ENCODE peak calls at places on chromosomes 12 and 14, in six cellular contexts. E is T-helper 2 cell; G is AG08396; I is stimulated activated CD4-positive, alpha-beta T cell treated with anti-CD3 and anti-CD28 coated beads, TNF-alpha, amount 100 ng/mL, for 1 hour; T is sciatic nerve; U is CD4-positive, alpha-beta T cell. V is an unnamed sample.

GRCh38 chr14:89265229-89265628 is 151.8 kb downstream of the FOXN3 start:
- DNase-seq in E (no peak), G (no peak), I (no peak), T (no peak), U (no peak), V (no peak)

GRCh38 chr12:11171145-11171952 is at the start of gene SMIM10L1:
- DNase-seq in E (peak), G (peak), I (peak), T (peak), U (peak), V (peak)

GRCh38 chr12:109765493-109765810 is 51.8 kb downstream of the FAM222A start:
- DNase-seq in E (no peak), G (no peak), I (no peak), T (peak), U (no peak), V (no peak)

GRCh38 chr12:107513184-107513583 is 172.4 kb upstream of the PWP1 start:
- DNase-seq in E (no peak), G (no peak), I (no peak), T (no peak), U (no peak), V (no peak)

GRCh38 chr12:2523881-2524561 is 270.7 kb upstream of the FKBP4 start:
- DNase-seq in E (no peak), G (no peak), I (no peak), T (no peak), U (no peak), V (no peak)

GRCh38 chr14:59511916-59512530 is 27.7 kb downstream of the JKAMP start:
- DNase-seq in E (no peak), G (no peak), I (no peak), T (no peak), U (no peak), V (no peak)

GRCh38 chr14:51850651-51851050 is 9.8 kb upstream of the GNG2 start:
- DNase-seq in E (no peak), G (no peak), I (no peak), T (no peak), U (no peak), V (no peak)

GRCh38 chr14:90114554-90114953 is 52.8 kb downstream of the KCNK13 start:
- DNase-seq in E (no peak), G (no peak), I (no peak), T (no peak), U (no peak), V (no peak)

GRCh38 chr12:125794401-125794800 is 729.2 kb downstream of the AACS start:
- DNase-seq in E (no peak), G (no peak), I (no peak), T (no peak), U (no peak), V (no peak)

GRCh38 chr12:71504471-71504852 is 64.9 kb downstream of the LGR5 start:
- DNase-seq in E (no peak), G (no peak), I (no peak), T (no peak), U (no peak), V (no peak)

GRCh38 chr12:57816855-57817151 is 1.7 kb downstream of the AVIL start:
- DNase-seq in E (no peak), G (no peak), I (no peak), T (no peak), U (no peak), V (no peak)

GRCh38 chr14:64294672-64295413 is 672 bp upstream of the ESR2 start:
- DNase-seq in E (peak), G (peak), I (peak), T (peak), U (peak), V (peak)

GRCh38 chr14:35534130-35534883 is at the start of gene INSM2:
- DNase-seq in E (no peak), G (peak), I (no peak), T (no peak), U (no peak), V (no peak)

GRCh38 chr12:19561411-19561961 is 122.2 kb downstream of the AEBP2 start:
- DNase-seq in E (no peak), G (no peak), I (no peak), T (no peak), U (no peak), V (no peak)

GRCh38 chr14:80216818-80217217 is 5.5 kb upstream of the DIO2 start:
- DNase-seq in E (no peak), G (no peak), I (no peak), T (no peak), U (no peak), V (no peak)

GRCh38 chr14:75562048-75562447 is 16.4 kb upstream of the FLVCR2 start:
- DNase-seq in E (no peak), G (no peak), I (no peak), T (no peak), U (no peak), V (no peak)

GRCh38 chr12:110983811-110984210 is 63.4 kb upstream of the MYL2 start:
- DNase-seq in E (no peak), G (no peak), I (no peak), T (no peak), U (no peak), V (no peak)

GRCh38 chr14:98964171-98964570 is 307.8 kb downstream of the BCL11B start:
- DNase-seq in E (no peak), G (no peak), I (no peak), T (no peak), U (no peak), V (no peak)

GRCh38 chr14:69056389-69056788 is 77.3 kb upstream of the ACTN1 start:
- DNase-seq in E (no peak), G (no peak), I (no peak), T (no peak), U (no peak), V (no peak)

GRCh38 chr14:98444077-98444476 is 827.9 kb downstream of the BCL11B start:
- DNase-seq in E (no peak), G (no peak), I (no peak), T (no peak), U (peak), V (peak)

GRCh38 chr14:60174352-60175254 is 9.4 kb upstream of the DHRS7 start:
- DNase-seq in E (no peak), G (no peak), I (no peak), T (no peak), U (no peak), V (no peak)

GRCh38 chr12:54700301-54700700 is 52.1 kb upstream of the DCD start:
- DNase-seq in E (no peak), G (no peak), I (no peak), T (no peak), U (no peak), V (no peak)

GRCh38 chr14:39499514-39499913 is 67.3 kb upstream of the FBXO33 start:
- DNase-seq in E (no peak), G (no peak), I (no peak), T (no peak), U (no peak), V (no peak)

GRCh38 chr12:62259311-62259992 is 752 bp upstream of the USP15 start:
- DNase-seq in E (no peak), G (no peak), I (no peak), T (no peak), U (no peak), V (no peak)

GRCh38 chr14:91108941-91109611 is 4.8 kb upstream of the DGLUCY start:
- DNase-seq in E (no peak), G (no peak), I (no peak), T (no peak), U (peak), V (no peak)

GRCh38 chr12:50839032-50839431 is 3.7 kb upstream of the TMPRSS12 start:
- DNase-seq in E (no peak), G (no peak), I (no peak), T (no peak), U (no peak), V (no peak)

GRCh38 chr12:11894890-11895289 is 175.8 kb upstream of the BCL2L14 start:
- DNase-seq in E (no peak), G (no peak), I (no peak), T (no peak), U (no peak), V (no peak)

V was measured in T-helper 1 cell.